ENCODE peak calls at places on chromosome 14, in nine cellular contexts. U is Right ventricle myocardium superior; R is neuronal stem cell; C is fibroblast of the conjunctiva; M is stimulated activated CD4-positive, alpha-beta T cell treated with anti-CD3 and anti-CD28 coated beads, Interleukin-1b, Interleukin-23, amount 100 ng/mL, for 1 hour; E is HAP-1; O is activated CD8-positive, alpha-beta memory T cell treated with anti-CD3 and anti-CD28 coated beads for 24 hours; I is ureter; Z is immature natural killer cell. V is an unnamed sample.

GRCh38 chr14:91506226-91506625 is 3.9 kb downstream of the PPP4R3A start:
- DNase-seq in M (no peak), I (no peak), E (no peak), C (no peak), Z (no peak), R (no peak), O (no peak), U (no peak), V (no peak)

GRCh38 chr14:71739273-71739990 is 192.8 kb upstream of the RGS6 start:
- DNase-seq in C (no peak), U (no peak), Z (no peak), R (no peak), M (no peak), E (no peak), I (peak), O (no peak), V (no peak)

GRCh38 chr14:29763342-29763858 is 164.2 kb downstream of the PRKD1 start:
- DNase-seq in O (no peak), Z (no peak), E (no peak), I (no peak), M (no peak), R (no peak), U (no peak), C (no peak), V (no peak)

GRCh38 chr14:90472632-90473031 is 75.8 kb downstream of the CALM1 start:
- DNase-seq in U (no peak), O (no peak), C (no peak), I (no peak), E (no peak), M (no peak), R (no peak), Z (no peak), V (no peak)

GRCh38 chr14:96978525-96979272 is 181.5 kb downstream of the VRK1 start:
- DNase-seq in R (no peak), O (no peak), M (no peak), C (no peak), U (no peak), E (peak), Z (no peak), I (no peak), V (no peak)

GRCh38 chr14:26993541-26993940 is 395.7 kb upstream of the NOVA1 start:
- DNase-seq in I (no peak), E (no peak), Z (no peak), M (no peak), U (no peak), R (no peak), C (peak), O (no peak), V (no peak)

GRCh38 chr14:73739174-73739898 is 25.2 kb upstream of the PNMA1 start:
- DNase-seq in C (no peak), R (no peak), E (no peak), I (no peak), O (no peak), Z (no peak), M (no peak), U (peak), V (no peak)

GRCh38 chr14:102419716-102420115 is 57.0 kb downstream of the TECPR2 start:
- DNase-seq in E (no peak), R (no peak), M (no peak), O (no peak), C (no peak), Z (no peak), I (no peak), U (no peak), V (no peak)

GRCh38 chr14:68784298-68784910 is 8.5 kb downstream of the ZFP36L1 start:
- DNase-seq in Z (no peak), M (no peak), O (peak), I (peak), C (no peak), U (peak), E (no peak), R (no peak), V (peak)

GRCh38 chr14:26008290-26008689 is 589.5 kb downstream of the NOVA1 start:
- DNase-seq in C (no peak), E (peak), O (no peak), R (no peak), I (no peak), U (no peak), M (no peak), Z (no peak), V (no peak)

V was measured in ascending aorta.